ENCODE peak calls at places on chromosomes 7 and 10, in four cellular contexts. P is WTC11, C is A549, Y is K562. R is an unnamed sample.

GRCh38 chr10:91635401-91636400 is 2.8 kb upstream of the PPP1R3C start:
- DNase-seq in P (peak), C (peak), Y (peak), R (peak)

GRCh38 chr7:20330797-20331230 is at the start of gene ITGB8:
- DNase-seq in P (peak), C (peak), Y (no peak), R (no peak)

GRCh38 chr10:95201736-95202135 is 7.7 kb downstream of the ACSM6 start:
- DNase-seq in P (no peak), C (peak), Y (peak), R (peak)

GRCh38 chr10:79052311-79053080 is 16.3 kb upstream of the ZMIZ1 start:
- DNase-seq in P (peak), C (peak), Y (peak), R (peak)

GRCh38 chr7:146826338-146826737 is 709.7 kb downstream of the CNTNAP2 start:
- DNase-seq in P (peak), C (no peak), Y (no peak), R (no peak)

GRCh38 chr7:124032369-124033092 is at the start of gene TMEM229A:
- DNase-seq in P (peak), C (peak), Y (no peak), R (no peak)

GRCh38 chr10:4835494-4835918 is 9.5 kb downstream of the AKR1E2 start:
- DNase-seq in P (no peak), C (no peak), Y (no peak), R (no peak)

GRCh38 chr7:158973440-158973839 is 117.1 kb downstream of the DYNC2I1 start:
- DNase-seq in P (peak), C (peak), Y (peak), R (no peak)

GRCh38 chr10:74825033-74825370 is 1.4 kb upstream of the KAT6B start:
- DNase-seq in P (peak), C (no peak), Y (peak), R (no peak)

GRCh38 chr10:14573666-14574261 is 200.9 kb downstream of the FAM107B start:
- DNase-seq in P (no peak), C (peak), Y (no peak), R (no peak)

GRCh38 chr7:158759245-158759614 is 54.6 kb upstream of the NCAPG2 start:
- DNase-seq in P (no peak), C (no peak), Y (no peak), R (no peak)

GRCh38 chr10:72466018-72466417 is 111.3 kb upstream of the DNAJB12 start:
- DNase-seq in P (no peak), C (no peak), Y (peak), R (peak)

GRCh38 chr7:90604383-90604782 is 8.3 kb downstream of the CDK14 start:
- DNase-seq in P (no peak), C (no peak), Y (no peak), R (no peak)

GRCh38 chr7:156145184-156145583 is 332.9 kb upstream of the SHH start:
- DNase-seq in P (no peak), C (no peak), Y (no peak), R (no peak)

GRCh38 chr10:97633921-97634320 is 621 bp upstream of the MORN4 start:
- DNase-seq in P (no peak), C (peak), Y (peak), R (peak)

GRCh38 chr7:25894902-25895791 is 256.9 kb upstream of the NFE2L3 start:
- DNase-seq in P (peak), C (peak), Y (peak), R (no peak)

GRCh38 chr7:33770581-33770980 is 134.8 kb upstream of the BMPER start:
- DNase-seq in P (no peak), C (no peak), Y (no peak), R (no peak)

GRCh38 chr10:23337616-23338015 is 7.0 kb downstream of the C10orf67 start:
- DNase-seq in P (no peak), C (no peak), Y (no peak), R (no peak)
- TF ChIP-seq HMGXB4 in P (no peak), C (no peak), Y (no peak), R (no peak)

GRCh38 chr7:129513546-129513945 is 11.2 kb downstream of the SMKR1 start:
- DNase-seq in P (no peak), C (no peak), Y (no peak), R (no peak)
- TF ChIP-seq HMGXB4 in P (no peak), C (no peak), Y (no peak), R (no peak)

GRCh38 chr7:113793171-113793570 is 125.6 kb downstream of the PPP1R3A start:
- DNase-seq in P (no peak), C (no peak), Y (no peak), R (no peak)
- TF ChIP-seq HMGXB4 in P (no peak), C (no peak), Y (no peak), R (no peak)

DNA sequence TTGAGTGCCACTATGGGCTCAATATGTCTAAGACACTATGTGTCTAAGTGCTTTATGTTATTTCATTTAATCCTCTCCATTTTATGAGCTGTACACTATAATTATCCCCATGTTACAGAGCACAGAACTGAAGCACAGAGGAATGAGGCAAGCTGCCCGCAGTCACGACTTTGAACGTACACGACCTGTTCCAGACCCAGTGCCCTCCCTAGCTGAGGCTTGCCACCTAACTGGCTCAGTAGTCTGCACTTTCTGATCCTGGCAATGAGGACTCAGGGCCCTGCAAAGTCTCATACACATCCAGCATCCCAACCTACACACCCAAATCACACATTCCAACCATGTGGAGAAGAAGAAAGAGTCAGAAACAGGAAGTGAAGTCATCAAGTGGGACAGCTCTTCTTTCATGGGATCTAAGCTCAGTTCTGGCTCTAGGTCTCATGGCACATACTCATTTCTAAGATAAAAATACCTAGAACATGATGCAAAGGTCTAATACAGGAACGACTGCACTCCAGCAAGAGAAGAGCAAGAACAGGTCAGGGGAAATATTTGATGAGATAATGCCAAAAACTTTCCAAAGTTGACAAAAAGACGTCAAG is 42.4 kb upstream of the DDC start:
- DNase-seq in P (no peak), C (no peak), Y (no peak), R (no peak)
- TF ChIP-seq HMGXB4 in P (no peak), C (no peak), Y (no peak), R (no peak)

DNA sequence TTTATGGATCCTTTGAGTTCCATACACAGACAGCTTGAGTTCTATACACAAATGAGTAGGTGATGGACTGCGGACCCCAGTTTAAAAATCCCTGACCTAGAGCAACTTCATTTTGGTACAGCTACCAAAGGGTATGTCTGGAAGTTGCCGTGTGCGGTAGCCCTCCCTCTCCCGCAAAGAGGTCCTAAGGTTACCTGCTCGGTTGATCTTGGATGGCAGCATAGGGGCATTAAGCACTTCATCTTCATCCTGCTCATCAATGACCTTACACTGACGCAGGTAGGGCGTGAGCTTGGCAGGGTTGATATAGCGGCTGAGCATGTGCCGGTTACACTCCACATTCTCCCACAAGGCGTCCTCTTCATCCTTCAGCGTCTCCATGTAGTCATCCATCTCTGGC is 96.3 kb downstream of the CARD11 start:
- DNase-seq in P (no peak), C (no peak), Y (no peak), R (no peak)
- TF ChIP-seq HMGXB4 in P (no peak), C (no peak), Y (no peak), R (no peak)

DNA sequence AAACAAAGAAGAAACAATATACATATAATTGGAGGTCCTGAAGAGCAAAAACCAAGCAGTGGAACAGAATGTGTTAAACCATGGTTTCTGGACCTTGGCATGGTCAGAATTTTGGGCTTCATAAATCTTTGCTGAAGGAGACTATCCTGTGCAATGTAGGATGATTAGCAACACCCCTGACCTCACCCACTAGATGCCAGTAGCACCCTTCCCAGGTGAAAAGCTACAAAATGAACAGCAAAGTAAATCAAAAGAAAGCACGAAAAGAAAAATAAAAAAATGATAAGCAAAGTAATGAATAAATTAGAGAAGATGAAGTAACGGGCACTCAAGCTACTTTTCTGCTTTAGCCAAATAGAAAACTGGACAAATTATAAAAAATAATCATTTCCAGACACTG is 19.2 kb upstream of the ZPBP start:
- DNase-seq in P (no peak), C (no peak), Y (no peak), R (no peak)
- TF ChIP-seq HMGXB4 in P (no peak), C (no peak), Y (no peak), R (no peak)

GRCh38 chr10:111360260-111360925 is 283.6 kb downstream of the ADRA2A start:
- DNase-seq in P (peak), C (peak), Y (peak), R (peak)
- TF ChIP-seq HMGXB4 in P (no peak), C (no peak), Y (no peak), R (peak)